ENCODE peak calls at places on chromosomes 1 and 21, in eight cellular contexts. M is stimulated activated CD8-positive, alpha-beta memory T cell treated with anti-CD3 and anti-CD28 coated beads, Interleukin-15, amount 100 ng/mL, for 4 hours; G is NCI-H2081; H is activated CD8-positive, alpha-beta memory T cell treated with anti-CD3 and anti-CD28 coated beads, Interleukin-2, amount 50 U/mL, for 48 hours; Y is CD8-positive, alpha-beta T cell; K is heart left ventricle; X is naive thymus-derived CD8-positive, alpha-beta T cell; S is aorta. L is an unnamed sample.

GRCh38 chr1:60273185-60273584 is 199.6 kb upstream of the C1orf87 start:
- DNase-seq in M (no peak), G (no peak), H (no peak), Y (no peak), K (no peak), X (no peak), S (no peak), L (no peak)

GRCh38 chr1:15851251-15852035 is 3.9 kb downstream of the SPEN start:
- DNase-seq in M (no peak), G (peak), H (no peak), Y (no peak), K (no peak), X (no peak), S (no peak), L (no peak)

GRCh38 chr21:35408401-35408800 is 359.3 kb upstream of the RUNX1 start:
- DNase-seq in M (no peak), G (no peak), H (no peak), Y (no peak), K (no peak), X (no peak), S (no peak), L (no peak)

GRCh38 chr1:89616844-89617627 is 15.9 kb upstream of the LRRC8C start:
- DNase-seq in M (no peak), G (no peak), H (no peak), Y (no peak), K (no peak), X (no peak), S (no peak), L (no peak)

GRCh38 chr1:224820341-224820740 is 109.1 kb upstream of the DNAH14 start:
- DNase-seq in M (no peak), G (no peak), H (no peak), Y (no peak), K (no peak), X (no peak), S (no peak), L (no peak)

GRCh38 chr1:21814241-21814918 is 2.3 kb downstream of the LDLRAD2 start:
- DNase-seq in M (no peak), G (no peak), H (peak), Y (no peak), K (no peak), X (peak), S (no peak), L (peak)

GRCh38 chr1:19606817-19607706 is 37.0 kb upstream of the NBL1 start:
- DNase-seq in M (peak), G (no peak), H (peak), Y (peak), K (no peak), X (peak), S (no peak), L (no peak)

GRCh38 chr1:29599071-29599470 is 362.7 kb downstream of the PTPRU start:
- DNase-seq in M (no peak), G (no peak), H (no peak), Y (no peak), K (no peak), X (no peak), S (no peak), L (no peak)

GRCh38 chr1:53288247-53289049 is 39.4 kb downstream of the LRP8 start:
- DNase-seq in M (no peak), G (no peak), H (no peak), Y (no peak), K (no peak), X (no peak), S (no peak), L (no peak)

GRCh38 chr1:154427173-154428139 is 22.3 kb downstream of the IL6R start:
- DNase-seq in M (no peak), G (peak), H (no peak), Y (no peak), K (peak), X (no peak), S (no peak), L (no peak)

GRCh38 chr21:34938079-34938764 is 110.9 kb downstream of the RUNX1 start:
- DNase-seq in M (no peak), G (no peak), H (no peak), Y (no peak), K (no peak), X (no peak), S (no peak), L (no peak)

GRCh38 chr1:109240158-109241152 is 8.9 kb upstream of the CELSR2 start:
- DNase-seq in M (no peak), G (peak), H (no peak), Y (no peak), K (peak), X (peak), S (peak), L (no peak)

GRCh38 chr1:56025942-56026341 is 553.4 kb downstream of the PLPP3 start:
- DNase-seq in M (no peak), G (no peak), H (no peak), Y (no peak), K (no peak), X (no peak), S (no peak), L (no peak)

GRCh38 chr1:203769505-203770343 is 4.7 kb downstream of the LAX1 start:
- DNase-seq in M (no peak), G (peak), H (no peak), Y (no peak), K (peak), X (no peak), S (peak), L (no peak)

GRCh38 chr1:91335607-91336006 is 69.0 kb downstream of the HFM1 start:
- DNase-seq in M (no peak), G (no peak), H (no peak), Y (no peak), K (no peak), X (no peak), S (no peak), L (no peak)

GRCh38 chr21:41764558-41765392 is 2.1 kb downstream of the RIPK4 start:
- DNase-seq in M (no peak), G (no peak), H (no peak), Y (no peak), K (no peak), X (no peak), S (peak), L (no peak)

GRCh38 chr1:78136672-78137071 is 90.9 kb downstream of the GIPC2 start:
- DNase-seq in M (no peak), G (no peak), H (no peak), Y (no peak), K (no peak), X (no peak), S (no peak), L (no peak)

GRCh38 chr21:42835611-42836401 is 43.5 kb downstream of the WDR4 start:
- DNase-seq in M (no peak), G (no peak), H (peak), Y (no peak), K (no peak), X (no peak), S (peak), L (peak)

GRCh38 chr21:45817345-45817744 is 164.2 kb upstream of the COL6A1 start:
- DNase-seq in M (no peak), G (no peak), H (peak), Y (no peak), K (no peak), X (no peak), S (no peak), L (no peak)

GRCh38 chr1:51661081-51661518 is 44.2 kb downstream of the OSBPL9 start:
- DNase-seq in M (no peak), G (no peak), H (no peak), Y (no peak), K (no peak), X (no peak), S (no peak), L (no peak)

L was measured in activated B cell treated with CpG ODN at 0.5 μM for 24 hours.